ENCODE peak calls at places on chromosome 19, in four cellular contexts. A is cardiac muscle cell, K is heart left ventricle, L is AG09309. X is an unnamed sample.

GRCh38 chr19:46719629-46720515 is 3.0 kb upstream of the PRKD2 start:
- DNase-seq in K (peak), L (no peak), A (no peak), X (no peak)

GRCh38 chr19:9785367-9786331 is 17.1 kb upstream of the ZNF846 start:
- DNase-seq in L (peak), K (peak), A (peak), X (peak)

GRCh38 chr19:39157275-39157996 is 31.9 kb downstream of the PAK4 start:
- DNase-seq in L (no peak), K (no peak), A (no peak), X (no peak)

GRCh38 chr19:30631035-30631375 is 258.8 kb downstream of the ZNF536 start:
- DNase-seq in L (no peak), A (no peak), K (no peak), X (no peak)

GRCh38 chr19:3670258-3670795 is 29.9 kb downstream of the PIP5K1C start:
- DNase-seq in A (peak), L (peak), K (peak), X (peak)

GRCh38 chr19:49954933-49955332 is 6.0 kb downstream of the SIGLEC11 start:
- DNase-seq in L (no peak), K (no peak), A (no peak), X (no peak)

GRCh38 chr19:35879770-35880317 is 11.5 kb downstream of the APLP1 start:
- DNase-seq in K (peak), A (peak), L (peak), X (peak)

GRCh38 chr19:5539431-5539833 is 28.3 kb downstream of the TINCR start:
- DNase-seq in A (no peak), L (no peak), K (no peak), X (no peak)

GRCh38 chr19:12938536-12939291 is at the start of gene CALR:
- DNase-seq in L (no peak), K (no peak), A (peak), X (no peak)

GRCh38 chr19:40596608-40597328 is 4.4 kb upstream of the LTBP4 start:
- DNase-seq in L (no peak), K (peak), A (peak), X (peak)

GRCh38 chr19:53103903-53104203 is 631 bp upstream of the ZNF160 start:
- DNase-seq in K (no peak), L (no peak), A (no peak), X (no peak)

GRCh38 chr19:50368649-50369570 is 3.5 kb upstream of the NAPSA start:
- DNase-seq in K (peak), A (peak), L (peak), X (peak)

GRCh38 chr19:45876411-45877197 is 9.3 kb downstream of the IRF2BP1 start:
- DNase-seq in L (no peak), K (peak), A (peak), X (no peak)

GRCh38 chr19:40716031-40716654 is 543 bp downstream of the COQ8B start:
- DNase-seq in K (peak), L (no peak), A (no peak), X (peak)

GRCh38 chr19:12611361-12611699 is 610 bp downstream of the ZNF791 start:
- DNase-seq in L (peak), A (peak), K (peak), X (peak)

GRCh38 chr19:19324059-19324755 is 3.6 kb downstream of the MAU2 start:
- DNase-seq in A (no peak), L (no peak), K (no peak), X (no peak)

GRCh38 chr19:10625003-10625761 is at the start of gene SLC44A2:
- DNase-seq in L (no peak), A (peak), K (peak), X (peak)

GRCh38 chr19:51542699-51543098 is 11.2 kb upstream of the SIGLEC6 start:
- DNase-seq in A (no peak), K (no peak), L (no peak), X (no peak)

GRCh38 chr19:51733742-51734522 is 10.1 kb upstream of the HAS1 start:
- DNase-seq in K (no peak), A (no peak), L (no peak), X (no peak)

GRCh38 chr19:47081095-47081494 is 32.5 kb downstream of the ZC3H4 start:
- DNase-seq in K (no peak), L (no peak), A (no peak), X (no peak)

GRCh38 chr19:8557637-8558238 is 19.5 kb downstream of the MYO1F start:
- DNase-seq in L (no peak), A (no peak), K (no peak), X (no peak)

GRCh38 chr19:56119585-56119978 is 1.5 kb downstream of the ZNF787 start:
- DNase-seq in A (no peak), K (no peak), L (no peak), X (no peak)

GRCh38 chr19:30085394-30085793 is 143.4 kb downstream of the URI1 start:
- DNase-seq in K (peak), A (peak), L (no peak), X (peak)

GRCh38 chr19:7883796-7884570 is 4.3 kb upstream of the LRRC8E start:
- DNase-seq in K (no peak), L (peak), A (peak), X (no peak)

GRCh38 chr19:35346193-35347052 is 1.3 kb upstream of the FFAR1 start:
- DNase-seq in K (peak), A (no peak), L (no peak), X (peak)

GRCh38 chr19:20923077-20923871 is at the start of gene ZNF85:
- DNase-seq in L (peak), A (peak), K (peak), X (peak)
- H3K4me3 ChIP-seq in L (peak), A (peak), K (peak), X (peak)

GRCh38 chr19:48779636-48780035 is 24.3 kb downstream of the FGF21 start:
- DNase-seq in L (no peak), A (no peak), K (no peak), X (no peak)
- H3K4me3 ChIP-seq in L (no peak), A (no peak), K (no peak), X (no peak)

DNA sequence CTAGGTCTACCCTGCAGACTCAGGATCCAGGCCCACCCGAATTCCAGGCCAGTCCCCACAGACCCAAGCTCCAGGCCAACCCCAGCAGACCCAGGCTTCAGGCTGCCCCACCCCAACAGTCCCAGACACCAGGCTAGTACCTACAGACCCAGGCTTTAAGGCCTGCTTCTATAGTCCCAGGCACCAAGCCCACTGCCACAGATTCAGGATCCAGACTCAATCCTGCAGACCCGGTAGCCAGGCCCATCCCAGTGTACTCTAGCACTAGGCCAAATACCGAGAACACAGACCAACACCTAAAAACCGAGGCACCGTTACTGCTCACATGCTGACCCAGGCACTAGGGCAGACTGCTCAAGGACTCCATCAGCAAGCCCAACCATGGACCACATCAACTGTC is 862.3 kb downstream of the UQCRFS1 start:
- DNase-seq in K (no peak), A (no peak), L (no peak), X (no peak)
- H3K4me3 ChIP-seq in K (no peak), A (no peak), L (no peak), X (no peak)

GRCh38 chr19:1882089-1882785 is 3.1 kb downstream of the ABHD17A start:
- DNase-seq in A (no peak), K (no peak), L (no peak), X (no peak)
- H3K4me3 ChIP-seq in A (no peak), K (peak), L (no peak), X (no peak)

GRCh38 chr19:44643605-44644390 is at the start of gene PVR:
- DNase-seq in L (no peak), A (peak), K (peak), X (peak)
- H3K4me3 ChIP-seq in L (peak), A (peak), K (peak), X (peak)

GRCh38 chr19:16462757-16463250 is 9.0 kb downstream of the EPS15L1 start:
- DNase-seq in K (no peak), L (no peak), A (no peak), X (no peak)

GRCh38 chr19:16463341-16463990 is 8.3 kb downstream of the EPS15L1 start:
- DNase-seq in A (no peak), K (no peak), L (no peak), X (no peak)

GRCh38 chr19:16461630-16462051 is 10.1 kb downstream of the EPS15L1 start:
- DNase-seq in K (peak), A (no peak), L (no peak), X (no peak)

GRCh38 chr19:16465239-16465638 is 6.5 kb downstream of the EPS15L1 start:
- DNase-seq in A (no peak), L (no peak), K (no peak), X (no peak)

DNA sequence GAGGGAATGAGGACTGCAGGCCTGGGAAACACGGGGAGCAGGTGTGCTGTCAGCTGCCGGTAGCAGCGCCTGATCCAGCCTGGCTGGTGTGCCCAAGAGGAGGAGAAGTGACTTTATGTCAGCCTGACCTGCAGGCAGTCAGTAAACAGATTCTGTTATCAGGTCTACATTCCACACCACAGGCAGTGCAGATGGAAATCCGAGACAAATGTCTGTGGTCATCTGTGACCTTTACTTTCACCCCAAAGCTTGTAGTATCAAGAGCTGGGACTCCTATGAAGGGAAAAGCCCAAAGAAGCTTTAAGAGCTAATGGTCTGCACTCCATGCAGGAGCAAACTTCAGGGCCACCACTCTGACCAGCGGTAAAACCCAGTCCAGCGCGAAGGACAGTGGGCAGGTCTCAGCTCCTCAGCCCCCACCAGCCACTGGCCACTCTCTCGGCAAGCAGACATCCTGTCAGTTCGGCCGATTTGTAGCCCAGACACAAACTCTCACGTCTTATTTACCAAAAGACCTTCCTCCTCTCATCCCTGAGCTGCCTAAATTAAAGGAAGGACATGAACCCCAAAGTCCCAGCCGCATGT is 7.7 kb downstream of the EPS15L1 start:
- DNase-seq in K (no peak), A (peak), L (no peak), X (no peak)
- H3K4me3 ChIP-seq in K (no peak), A (no peak), L (no peak), X (no peak)

DNA sequence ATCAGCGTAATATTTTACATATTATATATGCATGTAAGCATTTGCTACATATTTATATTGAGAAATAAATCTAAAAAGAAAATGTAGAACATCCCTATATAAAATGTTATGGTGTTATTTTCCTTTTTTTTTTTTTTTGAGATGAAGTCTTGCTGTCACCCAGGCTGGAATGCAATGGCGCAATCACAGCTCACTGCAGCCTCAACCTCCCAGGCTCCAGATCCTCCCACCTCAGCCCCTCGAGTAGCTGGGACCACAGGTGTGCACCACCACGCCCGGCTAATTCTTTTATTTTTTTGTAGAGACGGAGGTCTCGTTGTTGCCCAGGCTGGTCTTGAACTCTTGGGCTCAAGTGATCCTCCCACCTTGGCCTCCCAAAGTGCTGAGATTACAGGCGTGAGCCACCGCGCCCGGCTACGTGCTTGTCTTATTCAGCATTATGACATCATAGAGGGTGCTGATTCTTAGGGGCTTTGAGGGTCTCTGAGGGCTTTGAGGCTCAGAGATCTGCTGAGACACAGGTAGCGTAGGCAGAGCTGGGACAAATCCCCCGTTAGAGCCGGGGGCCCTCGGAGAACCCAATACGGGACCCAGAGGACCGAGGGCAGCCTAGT is 101.9 kb downstream of the GADD45B start:
- DNase-seq in A (no peak), L (no peak), K (no peak), X (no peak)
- H3K4me3 ChIP-seq in A (no peak), L (no peak), K (no peak), X (no peak)